ENCODE peak calls at places on chromosomes 5 and 9, in six cellular contexts. Z is nucleus accumbens, N is upper lobe of right lung, V is ACHN, I is brain microvascular endothelial cell, M is NCI-H1417. P is an unnamed sample.

GRCh38 chr9:71741841-71742648 is 26.3 kb downstream of the CEMIP2 start:
- DNase-seq in Z (no peak), N (no peak), V (no peak), I (no peak), M (no peak), P (peak)

GRCh38 chr9:122332083-122332482 is 38.7 kb upstream of the PTGS1 start:
- DNase-seq in Z (no peak), N (no peak), V (no peak), I (no peak), M (peak), P (no peak)

GRCh38 chr9:74500584-74500924 is 3.4 kb downstream of the RORB start:
- DNase-seq in Z (no peak), N (no peak), V (no peak), I (no peak), M (no peak), P (no peak)

GRCh38 chr9:112184211-112184610 is 9.1 kb upstream of the SUSD1 start:
- DNase-seq in Z (no peak), N (no peak), V (no peak), I (no peak), M (no peak), P (no peak)

GRCh38 chr9:81690251-81690851 is 1.0 kb upstream of the TLE1 start:
- DNase-seq in Z (no peak), N (peak), V (peak), I (no peak), M (peak), P (peak)

GRCh38 chr9:85617271-85617670 is 124.5 kb downstream of the AGTPBP1 start:
- DNase-seq in Z (no peak), N (no peak), V (no peak), I (no peak), M (no peak), P (no peak)

GRCh38 chr9:117413346-117414219 is 1.3 kb downstream of the ASTN2 start:
- DNase-seq in Z (no peak), N (no peak), V (no peak), I (no peak), M (peak), P (peak)

GRCh38 chr5:80686757-80687156 is 32.0 kb upstream of the DHFR start:
- DNase-seq in Z (no peak), N (no peak), V (peak), I (no peak), M (no peak), P (peak)